ENCODE peak calls at places on chromosomes 2 and 18, in six cellular contexts. One of them, this sample, is unnamed.
A peak's percentile ranks its signal among the peaks of the same experiment; 100 is the strongest.

GRCh38 chr2:105691942-105692341 is 52.8 kb upstream of the NCK2 start:
- DNase-seq in ovary: no peak
- DNase-seq in HepG2: no peak
- DNase-seq in suprapubic skin: no peak
- DNase-seq in sigmoid colon: no peak
- DNase-seq in A549: no peak
- DNase-seq in this sample: no peak

GRCh38 chr2:233178994-233179847 is 72.3 kb upstream of the ATG16L1 start:
- DNase-seq in sigmoid colon: no peak
- DNase-seq in HepG2: no peak
- DNase-seq in A549: no peak
- DNase-seq in ovary: no peak
- DNase-seq in suprapubic skin: no peak
- DNase-seq in this sample: no peak

GRCh38 chr18:79903787-79904356 is 47.6 kb downstream of the SLC66A2 start:
- DNase-seq in HepG2: no peak
- DNase-seq in suprapubic skin: peak; percentile 59
- DNase-seq in ovary: peak; percentile 26
- DNase-seq in sigmoid colon: peak; percentile 50
- DNase-seq in A549: no peak
- DNase-seq in this sample: no peak

GRCh38 chr2:201580486-201580885 is 62.8 kb downstream of the TMEM237 start:
- DNase-seq in suprapubic skin: no peak
- DNase-seq in sigmoid colon: no peak
- DNase-seq in A549: peak; percentile 36
- DNase-seq in ovary: no peak
- DNase-seq in HepG2: peak; percentile 44
- DNase-seq in this sample: no peak

GRCh38 chr2:29706171-29706690 is 215.2 kb downstream of the ALK start:
- DNase-seq in A549: no peak
- DNase-seq in ovary: no peak
- DNase-seq in sigmoid colon: no peak
- DNase-seq in HepG2: no peak
- DNase-seq in suprapubic skin: no peak
- DNase-seq in this sample: no peak

GRCh38 chr2:222563319-222563718 is 92.6 kb downstream of the FARSB start:
- DNase-seq in ovary: no peak
- DNase-seq in sigmoid colon: no peak
- DNase-seq in A549: no peak
- DNase-seq in HepG2: no peak
- DNase-seq in suprapubic skin: no peak
- DNase-seq in this sample: no peak

GRCh38 chr2:186130678-186131511 is 355.2 kb upstream of the ZC3H15 start:
- DNase-seq in A549: no peak
- DNase-seq in ovary: no peak
- DNase-seq in HepG2: no peak
- DNase-seq in suprapubic skin: no peak
- DNase-seq in sigmoid colon: no peak
- DNase-seq in this sample: no peak

GRCh38 chr18:51537487-51537886 is 340.0 kb upstream of the MEX3C start:
- DNase-seq in A549: peak; percentile 40
- DNase-seq in sigmoid colon: no peak
- DNase-seq in HepG2: no peak
- DNase-seq in ovary: no peak
- DNase-seq in suprapubic skin: no peak
- DNase-seq in this sample: no peak

GRCh38 chr2:16425462-16426336 is 239.9 kb downstream of the CYRIA start:
- DNase-seq in ovary: no peak
- DNase-seq in HepG2: peak; percentile 95
- DNase-seq in A549: peak; percentile 65
- DNase-seq in suprapubic skin: no peak
- DNase-seq in sigmoid colon: no peak
- DNase-seq in this sample: no peak

GRCh38 chr2:85257359-85258193 is 70.2 kb downstream of the TGOLN2 start:
- DNase-seq in HepG2: no peak
- DNase-seq in sigmoid colon: no peak
- DNase-seq in A549: no peak
- DNase-seq in ovary: no peak
- DNase-seq in suprapubic skin: no peak
- DNase-seq in this sample: no peak

GRCh38 chr2:30238143-30238800 is 6.9 kb downstream of the LBH start:
- DNase-seq in sigmoid colon: peak; percentile 58
- DNase-seq in ovary: no peak
- DNase-seq in A549: no peak
- DNase-seq in suprapubic skin: peak; percentile 33
- DNase-seq in HepG2: no peak
- DNase-seq in this sample: no peak

GRCh38 chr2:239444626-239445625 is 44.1 kb upstream of the HDAC4 start:
- DNase-seq in A549: peak; percentile 12
- DNase-seq in HepG2: peak; percentile 94
- DNase-seq in sigmoid colon: no peak
- DNase-seq in suprapubic skin: peak; percentile 81
- DNase-seq in ovary: no peak
- DNase-seq in this sample: peak; percentile 50

GRCh38 chr2:24432121-24432520 is 58.9 kb upstream of the NCOA1 start:
- DNase-seq in HepG2: no peak
- DNase-seq in suprapubic skin: no peak
- DNase-seq in sigmoid colon: no peak
- DNase-seq in ovary: no peak
- DNase-seq in A549: no peak
- DNase-seq in this sample: no peak

GRCh38 chr18:51514128-51514527 is 316.6 kb upstream of the MEX3C start:
- DNase-seq in sigmoid colon: no peak
- DNase-seq in A549: peak; percentile 36
- DNase-seq in suprapubic skin: no peak
- DNase-seq in ovary: no peak
- DNase-seq in HepG2: no peak
- DNase-seq in this sample: no peak

GRCh38 chr2:233707979-233708644 is 4.6 kb upstream of the UGT1A5 start:
- DNase-seq in ovary: no peak
- DNase-seq in sigmoid colon: no peak
- DNase-seq in HepG2: no peak
- DNase-seq in A549: peak; percentile 87
- DNase-seq in suprapubic skin: no peak
- DNase-seq in this sample: no peak

GRCh38 chr2:39516347-39517101 is 79.4 kb upstream of the MAP4K3 start:
- DNase-seq in HepG2: peak; percentile 85
- DNase-seq in suprapubic skin: no peak
- DNase-seq in ovary: peak; percentile 62
- DNase-seq in sigmoid colon: peak; percentile 92
- DNase-seq in A549: no peak
- DNase-seq in this sample: no peak

GRCh38 chr2:74573747-74574562 is 19.4 kb downstream of the DOK1 start:
- DNase-seq in suprapubic skin: no peak
- DNase-seq in HepG2: no peak
- DNase-seq in ovary: no peak
- DNase-seq in A549: no peak
- DNase-seq in sigmoid colon: no peak
- DNase-seq in this sample: no peak

GRCh38 chr2:164697688-164698290 is 76.5 kb upstream of the GRB14 start:
- DNase-seq in HepG2: peak; percentile 61
- DNase-seq in ovary: no peak
- DNase-seq in sigmoid colon: no peak
- DNase-seq in suprapubic skin: no peak
- DNase-seq in A549: peak; percentile 51
- DNase-seq in this sample: no peak

GRCh38 chr2:2782007-2782406 is 450.9 kb upstream of the MYT1L start:
- DNase-seq in ovary: no peak
- DNase-seq in sigmoid colon: no peak
- DNase-seq in suprapubic skin: no peak
- DNase-seq in A549: no peak
- DNase-seq in HepG2: no peak
- DNase-seq in this sample: no peak
- TF ChIP-seq EP300 in ovary: no peak
- TF ChIP-seq EP300 in sigmoid colon: no peak
- TF ChIP-seq EP300 in suprapubic skin: no peak
- TF ChIP-seq EP300 in A549: no peak
- TF ChIP-seq EP300 in HepG2: no peak
- TF ChIP-seq EP300 in this sample: no peak

GRCh38 chr18:48953096-48953706 is 2.4 kb upstream of the SMAD7 start:
- DNase-seq in HepG2: no peak
- DNase-seq in suprapubic skin: no peak
- DNase-seq in ovary: no peak
- DNase-seq in sigmoid colon: no peak
- DNase-seq in A549: no peak
- DNase-seq in this sample: no peak

GRCh38 chr18:48950536-48951447 is at the start of gene SMAD7:
- DNase-seq in sigmoid colon: no peak
- DNase-seq in ovary: peak; percentile 65
- DNase-seq in suprapubic skin: no peak
- DNase-seq in HepG2: no peak
- DNase-seq in A549: no peak
- DNase-seq in this sample: peak; percentile 41

GRCh38 chr18:48954837-48955527 is 4.2 kb upstream of the SMAD7 start:
- DNase-seq in sigmoid colon: no peak
- DNase-seq in HepG2: no peak
- DNase-seq in suprapubic skin: no peak
- DNase-seq in A549: no peak
- DNase-seq in ovary: no peak
- DNase-seq in this sample: peak; percentile 69

GRCh38 chr18:48951448-48952286 is 902 bp upstream of the SMAD7 start:
- DNase-seq in sigmoid colon: peak; percentile 95
- DNase-seq in HepG2: peak; percentile 82
- DNase-seq in suprapubic skin: no peak
- DNase-seq in A549: peak; percentile 86
- DNase-seq in ovary: peak; percentile 91
- DNase-seq in this sample: peak; percentile 68

DNA sequence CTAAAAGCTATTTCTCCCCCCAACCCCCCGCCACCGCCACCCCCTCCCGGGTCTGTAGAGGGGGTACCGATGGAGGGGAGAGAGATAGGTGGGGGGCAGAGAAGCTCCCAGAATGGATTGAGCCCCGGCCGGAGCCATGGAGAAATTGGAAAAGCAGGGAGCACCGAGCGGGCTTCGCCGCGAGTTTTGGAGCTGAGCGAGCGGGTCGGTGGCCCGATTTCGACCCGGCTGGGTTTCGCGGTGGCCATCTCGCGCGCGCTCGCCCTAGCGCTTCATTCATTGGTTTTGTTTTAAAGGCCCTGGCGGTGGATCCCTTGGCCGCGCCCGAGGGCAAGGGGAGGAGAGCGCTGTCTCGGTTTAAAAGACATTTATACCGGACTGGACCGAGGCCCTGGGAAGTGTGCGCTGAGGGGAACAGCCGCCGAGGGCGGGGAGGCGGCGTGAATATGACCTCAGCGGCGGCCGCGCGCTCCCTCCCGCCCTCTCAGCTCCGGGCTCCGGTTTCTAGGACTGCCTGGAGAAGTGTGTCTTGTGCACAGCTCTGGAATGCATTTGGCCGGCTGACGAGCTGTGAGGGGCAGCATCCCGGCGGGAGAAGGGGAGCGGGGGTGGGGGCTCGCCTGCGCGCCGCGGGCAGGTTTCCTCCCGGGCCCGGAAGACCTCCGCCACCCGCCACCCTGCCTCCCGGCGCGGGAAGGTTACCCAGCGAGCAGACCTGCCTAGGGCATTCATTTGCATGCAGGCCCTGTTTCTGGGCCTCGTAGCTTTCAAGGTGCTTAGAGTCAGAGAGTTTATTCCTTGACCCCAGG is 1.7 kb upstream of the SMAD7 start:
- DNase-seq in HepG2: no peak
- DNase-seq in A549: peak; percentile 74
- DNase-seq in suprapubic skin: no peak
- DNase-seq in ovary: peak; percentile 87
- DNase-seq in sigmoid colon: peak; percentile 91
- DNase-seq in this sample: peak; percentile 50
- TF ChIP-seq EP300 in HepG2: no peak
- TF ChIP-seq EP300 in A549: no peak
- TF ChIP-seq EP300 in suprapubic skin: no peak
- TF ChIP-seq EP300 in ovary: no peak
- TF ChIP-seq EP300 in sigmoid colon: peak; percentile 8
- TF ChIP-seq EP300 in this sample: peak; percentile 18

DNA sequence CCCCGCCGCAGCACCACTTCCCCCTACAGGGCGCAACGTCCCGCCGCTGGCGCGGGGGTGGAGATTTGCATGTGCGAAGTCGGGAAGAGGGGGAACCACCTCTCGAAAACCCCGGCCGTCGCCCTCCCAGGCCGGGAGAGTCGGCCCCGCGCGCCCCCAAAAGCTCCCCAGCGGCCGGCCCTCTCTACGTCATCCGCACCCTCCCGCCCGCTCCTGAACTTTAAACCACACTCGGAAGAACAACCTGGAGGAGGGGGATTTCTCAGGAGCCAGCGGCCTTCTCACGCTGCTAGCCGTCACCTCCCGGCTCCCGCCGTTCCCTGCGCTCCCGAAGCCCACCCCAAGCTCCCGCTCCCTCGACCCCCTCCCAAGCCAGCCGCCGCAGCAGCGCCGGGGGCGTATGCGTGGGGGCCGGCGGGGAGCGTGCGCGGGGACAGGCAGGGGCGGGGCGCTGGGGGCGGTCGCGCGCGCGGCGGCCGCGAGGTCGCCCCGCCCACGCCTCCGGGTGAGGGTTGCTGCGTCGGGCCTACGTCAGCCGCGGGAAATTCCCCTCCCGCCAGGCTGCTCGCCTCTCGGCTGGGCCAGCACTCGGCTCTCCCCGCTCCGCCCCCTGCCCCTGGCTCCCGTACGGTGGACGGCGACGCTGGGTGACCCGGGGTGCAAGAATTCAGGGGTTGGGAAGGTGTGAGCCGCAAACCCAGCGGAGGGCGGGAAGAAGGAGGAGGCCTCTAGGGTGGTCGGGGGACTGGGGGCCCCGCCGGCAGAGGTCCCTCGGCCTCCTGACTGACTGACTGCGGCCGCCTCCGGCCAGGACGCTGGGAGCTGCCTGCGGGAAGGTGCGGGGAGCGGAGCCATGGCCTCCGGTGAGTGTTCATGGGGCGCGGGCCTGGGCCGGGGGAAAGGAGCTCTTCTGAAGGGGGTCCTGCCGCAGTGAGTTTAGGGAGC is at the start of gene REL:
- DNase-seq in sigmoid colon: peak; percentile 95
- DNase-seq in A549: peak; percentile 93
- DNase-seq in ovary: peak; percentile 95
- DNase-seq in suprapubic skin: peak; percentile 92
- DNase-seq in HepG2: peak; percentile 83
- DNase-seq in this sample: peak; percentile 73
- TF ChIP-seq EP300 in sigmoid colon: no peak
- TF ChIP-seq EP300 in A549: no peak
- TF ChIP-seq EP300 in ovary: peak; percentile 48
- TF ChIP-seq EP300 in suprapubic skin: no peak
- TF ChIP-seq EP300 in HepG2: no peak
- TF ChIP-seq EP300 in this sample: peak; percentile 6

GRCh38 chr2:44649426-44649825 is 287.7 kb downstream of the CAMKMT start:
- DNase-seq in sigmoid colon: no peak
- DNase-seq in suprapubic skin: no peak
- DNase-seq in ovary: no peak
- DNase-seq in A549: no peak
- DNase-seq in HepG2: no peak
- DNase-seq in this sample: no peak

GRCh38 chr2:44655401-44655864 is 286.1 kb upstream of the SIX3 start:
- DNase-seq in HepG2: no peak
- DNase-seq in sigmoid colon: no peak
- DNase-seq in ovary: no peak
- DNase-seq in A549: no peak
- DNase-seq in suprapubic skin: no peak
- DNase-seq in this sample: no peak

GRCh38 chr2:44652701-44653100 is 288.8 kb upstream of the SIX3 start:
- DNase-seq in sigmoid colon: no peak
- DNase-seq in ovary: no peak
- DNase-seq in suprapubic skin: no peak
- DNase-seq in A549: no peak
- DNase-seq in HepG2: no peak
- DNase-seq in this sample: no peak

GRCh38 chr2:44656460-44656859 is 285.0 kb upstream of the SIX3 start:
- DNase-seq in A549: no peak
- DNase-seq in sigmoid colon: no peak
- DNase-seq in ovary: no peak
- DNase-seq in suprapubic skin: no peak
- DNase-seq in HepG2: no peak
- DNase-seq in this sample: no peak

GRCh38 chr2:44651974-44652373 is 289.5 kb upstream of the SIX3 start:
- DNase-seq in ovary: no peak
- DNase-seq in HepG2: no peak
- DNase-seq in suprapubic skin: no peak
- DNase-seq in A549: no peak
- DNase-seq in sigmoid colon: no peak
- DNase-seq in this sample: no peak
- TF ChIP-seq EP300 in ovary: no peak
- TF ChIP-seq EP300 in HepG2: no peak
- TF ChIP-seq EP300 in suprapubic skin: no peak
- TF ChIP-seq EP300 in A549: no peak
- TF ChIP-seq EP300 in sigmoid colon: no peak
- TF ChIP-seq EP300 in this sample: no peak

This sample was measured in tibial nerve.